ENCODE peak calls at places on chromosome X, in nine cellular contexts. W is CD8-positive, alpha-beta memory T cell; N is progenitor cell of endocrine pancreas; Q is NCI-H1092; J is heart right ventricle; O is GM12891; V is left ventricle myocardium inferior; I is mesenteric fat pad; X is activated gamma-delta T cell treated with Interleukin-2 at 50 U/mL for 16 hours. Z is an unnamed sample.
A peak's percentile ranks its signal among the peaks of the same experiment; 100 is the strongest.

GRCh38 chrX:149630681-149631292 is 805 bp downstream of the TMEM185A start:
- DNase-seq in J (peak; percentile 11), V (no peak), X (no peak), O (no peak), W (no peak), Q (no peak), N (no peak), I (no peak), Z (no peak)

GRCh38 chrX:78753571-78753970 is 6.1 kb downstream of the LPAR4 start:
- DNase-seq in N (no peak), V (no peak), O (no peak), W (no peak), Q (no peak), J (no peak), I (no peak), X (no peak), Z (no peak)

GRCh38 chrX:119682019-119682989 is 10.7 kb downstream of the SEPTIN6 start:
- DNase-seq in I (no peak), X (no peak), J (no peak), V (no peak), W (no peak), O (no peak), N (no peak), Q (no peak), Z (no peak)

GRCh38 chrX:8820910-8821527 is 19.8 kb upstream of the FAM9A start:
- DNase-seq in I (no peak), Q (no peak), O (no peak), X (no peak), N (no peak), W (no peak), J (no peak), V (no peak), Z (no peak)

GRCh38 chrX:48890296-48890925 is 7.2 kb downstream of the TIMM17B start:
- DNase-seq in W (no peak), Q (no peak), J (no peak), V (no peak), I (peak; percentile 18), O (no peak), N (no peak), X (no peak), Z (no peak)

GRCh38 chrX:25191403-25191802 is 175.6 kb upstream of the ARX start:
- DNase-seq in Q (no peak), I (no peak), O (no peak), W (no peak), V (no peak), X (no peak), N (no peak), J (no peak), Z (no peak)

GRCh38 chrX:139530550-139530949 is at the start of gene F9:
- DNase-seq in Q (no peak), V (no peak), X (no peak), O (no peak), J (no peak), W (no peak), N (no peak), I (no peak), Z (no peak)

GRCh38 chrX:155997436-155997835 is at the start of gene IL9R:
- DNase-seq in Q (no peak), X (peak; percentile 49), W (peak; percentile 45), J (no peak), O (no peak), I (no peak), V (no peak), N (no peak), Z (no peak)

GRCh38 chrX:70494441-70494840 is 49.8 kb downstream of the DLG3 start:
- DNase-seq in X (no peak), I (no peak), W (no peak), V (no peak), Q (no peak), J (no peak), O (no peak), N (no peak), Z (no peak)

GRCh38 chrX:13131511-13132137 is 87.2 kb upstream of the FAM9C start:
- DNase-seq in I (no peak), O (no peak), W (no peak), X (peak; percentile 23), Q (no peak), N (no peak), J (no peak), V (no peak), Z (no peak)

GRCh38 chrX:140710710-140711109 is 1.2 kb downstream of the LINC00632 start:
- DNase-seq in N (no peak), O (no peak), V (no peak), X (no peak), W (no peak), I (no peak), Q (no peak), J (no peak), Z (no peak)

GRCh38 chrX:44843318-44843702 is 511 bp upstream of the DUSP21 start:
- DNase-seq in J (no peak), O (no peak), W (no peak), I (no peak), N (no peak), X (no peak), Q (no peak), V (no peak), Z (no peak)

GRCh38 chrX:41684138-41684537 is 4.6 kb upstream of the GPR34 start:
- DNase-seq in I (no peak), W (no peak), V (no peak), N (no peak), J (no peak), O (no peak), X (no peak), Q (no peak), Z (no peak)

GRCh38 chrX:119004920-119005524 is 30.6 kb downstream of the LONRF3 start:
- DNase-seq in J (peak; percentile 13), W (peak; percentile 25), V (peak; percentile 41), O (peak; percentile 25), N (peak; percentile 25), X (peak; percentile 31), I (no peak), Q (peak; percentile 14), Z (no peak)

GRCh38 chrX:136936183-136936549 is 55.6 kb upstream of the RBMX start:
- DNase-seq in Q (no peak), J (no peak), X (no peak), O (no peak), I (no peak), V (no peak), N (no peak), W (no peak), Z (no peak)

GRCh38 chrX:24396236-24396929 is 35.9 kb downstream of the SUPT20HL1 start:
- DNase-seq in Q (peak; percentile 67), V (no peak), I (no peak), O (no peak), N (no peak), W (no peak), J (no peak), X (no peak), Z (no peak)

GRCh38 chrX:98299785-98300184 is 1416.1 kb downstream of the RPA4 start:
- DNase-seq in W (no peak), J (no peak), Q (no peak), X (no peak), V (no peak), I (no peak), N (no peak), O (no peak), Z (no peak)

GRCh38 chrX:77899081-77899828 is at the start of gene COX7B:
- DNase-seq in X (peak; percentile 59), Q (peak; percentile 98), V (no peak), W (peak; percentile 24), O (peak; percentile 25), N (peak; percentile 50), I (no peak), J (peak; percentile 85), Z (peak; percentile 96)

GRCh38 chrX:118626346-118626745 is 101.1 kb upstream of the IL13RA1 start:
- DNase-seq in W (no peak), I (no peak), O (no peak), V (no peak), J (no peak), N (no peak), X (no peak), Q (no peak), Z (no peak)

GRCh38 chrX:108699368-108699767 is 37.0 kb downstream of the IRS4 start:
- DNase-seq in N (no peak), V (no peak), W (no peak), J (no peak), I (no peak), Q (no peak), X (no peak), O (no peak), Z (no peak)

GRCh38 chrX:144275403-144275802 is 391.5 kb downstream of the UBE2NL start:
- DNase-seq in Q (peak; percentile 92), V (no peak), W (no peak), O (no peak), I (no peak), X (no peak), J (no peak), N (no peak), Z (peak; percentile 18)

GRCh38 chrX:49172280-49172780 is 632 bp downstream of the PLP2 start:
- DNase-seq in W (peak; percentile 48), O (peak; percentile 52), I (no peak), X (peak; percentile 51), V (peak; percentile 67), N (no peak), Q (peak; percentile 62), J (peak; percentile 39), Z (no peak)

GRCh38 chrX:136039968-136040367 is 54.7 kb downstream of the SLC9A6 start:
- DNase-seq in Q (no peak), V (no peak), O (no peak), N (no peak), W (no peak), J (no peak), I (no peak), X (no peak), Z (no peak)

GRCh38 chrX:107450823-107451509 is 1.5 kb downstream of the FRMPD3 start:
- DNase-seq in I (no peak), N (no peak), W (peak; percentile 35), J (no peak), O (no peak), V (no peak), X (peak; percentile 45), Q (no peak), Z (no peak)

GRCh38 chrX:20218809-20219505 is 47.8 kb downstream of the RPS6KA3 start:
- DNase-seq in J (peak; percentile 31), Q (no peak), N (no peak), W (no peak), O (no peak), V (no peak), I (no peak), X (no peak), Z (no peak)

Z was measured in DMS 273 treated with DMSO at 0.1 percent for 48 hours.